ENCODE peak calls at places on chromosomes 3 and 15, in eight cellular contexts. One of them, this sample, is unnamed.

GRCh38 chr3:10184250-10184649 is 19.5 kb downstream of the IRAK2 start:
- DNase-seq in occipital lobe: no peak
- DNase-seq in A549: no peak
- DNase-seq in D341Med: no peak
- DNase-seq in GM04504: no peak
- DNase-seq in nephron progenitor cell: no peak
- DNase-seq in colonic mucosa: no peak
- DNase-seq in NCI-H774: no peak
- DNase-seq in this sample: no peak

GRCh38 chr3:5054098-5054497 is 68.0 kb upstream of the ARL8B start:
- DNase-seq in nephron progenitor cell: no peak
- DNase-seq in occipital lobe: no peak
- DNase-seq in NCI-H774: no peak
- DNase-seq in A549: no peak
- DNase-seq in colonic mucosa: no peak
- DNase-seq in GM04504: no peak
- DNase-seq in D341Med: no peak
- DNase-seq in this sample: no peak

GRCh38 chr15:31322486-31322885 is 4.1 kb upstream of the KLF13 start:
- DNase-seq in A549: no peak
- DNase-seq in D341Med: no peak
- DNase-seq in NCI-H774: no peak
- DNase-seq in colonic mucosa: no peak
- DNase-seq in occipital lobe: no peak
- DNase-seq in GM04504: no peak
- DNase-seq in nephron progenitor cell: no peak
- DNase-seq in this sample: no peak

GRCh38 chr3:107938128-107938527 is 152.7 kb downstream of the CD47 start:
- DNase-seq in GM04504: peak
- DNase-seq in occipital lobe: no peak
- DNase-seq in nephron progenitor cell: no peak
- DNase-seq in D341Med: peak
- DNase-seq in colonic mucosa: peak
- DNase-seq in NCI-H774: no peak
- DNase-seq in A549: no peak
- DNase-seq in this sample: no peak

GRCh38 chr15:41017051-41017735 is 63.9 kb downstream of the CHAC1 start:
- DNase-seq in A549: no peak
- DNase-seq in GM04504: no peak
- DNase-seq in NCI-H774: no peak
- DNase-seq in nephron progenitor cell: no peak
- DNase-seq in colonic mucosa: no peak
- DNase-seq in occipital lobe: no peak
- DNase-seq in D341Med: no peak
- DNase-seq in this sample: no peak

GRCh38 chr15:49415638-49416037 is 7.4 kb upstream of the FGF7 start:
- DNase-seq in A549: no peak
- DNase-seq in occipital lobe: no peak
- DNase-seq in NCI-H774: no peak
- DNase-seq in D341Med: no peak
- DNase-seq in GM04504: peak
- DNase-seq in nephron progenitor cell: no peak
- DNase-seq in colonic mucosa: no peak
- DNase-seq in this sample: no peak

GRCh38 chr3:12175844-12176453 is 17.2 kb upstream of the TIMP4 start:
- DNase-seq in D341Med: peak
- DNase-seq in A549: peak
- DNase-seq in colonic mucosa: peak
- DNase-seq in nephron progenitor cell: peak
- DNase-seq in GM04504: no peak
- DNase-seq in NCI-H774: no peak
- DNase-seq in occipital lobe: no peak
- DNase-seq in this sample: peak

GRCh38 chr3:94225176-94225742 is 162.4 kb downstream of the NSUN3 start:
- DNase-seq in nephron progenitor cell: no peak
- DNase-seq in A549: no peak
- DNase-seq in colonic mucosa: no peak
- DNase-seq in GM04504: no peak
- DNase-seq in occipital lobe: no peak
- DNase-seq in NCI-H774: no peak
- DNase-seq in D341Med: no peak
- DNase-seq in this sample: no peak

GRCh38 chr15:66238318-66238717 is 15.2 kb downstream of the MEGF11 start:
- DNase-seq in occipital lobe: no peak
- DNase-seq in nephron progenitor cell: no peak
- DNase-seq in A549: no peak
- DNase-seq in GM04504: no peak
- DNase-seq in NCI-H774: no peak
- DNase-seq in D341Med: no peak
- DNase-seq in colonic mucosa: no peak
- DNase-seq in this sample: no peak

GRCh38 chr15:27074179-27074578 is 103.2 kb downstream of the GABRG3 start:
- DNase-seq in occipital lobe: no peak
- DNase-seq in D341Med: no peak
- DNase-seq in GM04504: no peak
- DNase-seq in colonic mucosa: no peak
- DNase-seq in NCI-H774: no peak
- DNase-seq in A549: no peak
- DNase-seq in nephron progenitor cell: no peak
- DNase-seq in this sample: no peak